ENCODE peak calls at places on chromosome 17, in eight cellular contexts. One of them, this sample, is unnamed.

GRCh38 chr17:32323784-32324590 is 18.0 kb downstream of the C17orf75 start:
- DNase-seq in stomach: peak
- DNase-seq in cerebellar nuclear complex: no peak
- DNase-seq in stimulated activated CD4-positive, alpha-beta T cell treated with anti-CD3 and anti-CD28 coated beads, Interleukin-1b, Interleukin-23, amount 100 ng/mL, for 24 hours: no peak
- DNase-seq in activated CD4-positive, alpha-beta T cell treated with anti-CD3 and anti-CD28 coated beads, Interleukin-2, amount 50 U/mL, for 1 hour: peak
- DNase-seq in HuH-7: no peak
- DNase-seq in kidney glomerular epithelial cell: peak
- DNase-seq in activated effector memory CD4-positive, alpha-beta T cell treated with anti-CD3 and anti-CD28 coated beads, Interleukin-2, amount 50 U/mL, for 16 hours: peak
- DNase-seq in this sample: no peak

GRCh38 chr17:50361561-50362480 is 11.2 kb downstream of the MRPL27 start:
- DNase-seq in stomach: peak
- DNase-seq in cerebellar nuclear complex: no peak
- DNase-seq in stimulated activated CD4-positive, alpha-beta T cell treated with anti-CD3 and anti-CD28 coated beads, Interleukin-1b, Interleukin-23, amount 100 ng/mL, for 24 hours: no peak
- DNase-seq in activated CD4-positive, alpha-beta T cell treated with anti-CD3 and anti-CD28 coated beads, Interleukin-2, amount 50 U/mL, for 1 hour: peak
- DNase-seq in HuH-7: peak
- DNase-seq in kidney glomerular epithelial cell: peak
- DNase-seq in activated effector memory CD4-positive, alpha-beta T cell treated with anti-CD3 and anti-CD28 coated beads, Interleukin-2, amount 50 U/mL, for 16 hours: peak
- DNase-seq in this sample: peak

GRCh38 chr17:72697602-72698146 is 394.8 kb downstream of the SLC39A11 start:
- DNase-seq in stomach: no peak
- DNase-seq in cerebellar nuclear complex: no peak
- DNase-seq in stimulated activated CD4-positive, alpha-beta T cell treated with anti-CD3 and anti-CD28 coated beads, Interleukin-1b, Interleukin-23, amount 100 ng/mL, for 24 hours: no peak
- DNase-seq in activated CD4-positive, alpha-beta T cell treated with anti-CD3 and anti-CD28 coated beads, Interleukin-2, amount 50 U/mL, for 1 hour: no peak
- DNase-seq in HuH-7: peak
- DNase-seq in kidney glomerular epithelial cell: no peak
- DNase-seq in activated effector memory CD4-positive, alpha-beta T cell treated with anti-CD3 and anti-CD28 coated beads, Interleukin-2, amount 50 U/mL, for 16 hours: no peak
- DNase-seq in this sample: no peak

GRCh38 chr17:61451538-61452300 is 503 bp upstream of the TBX4 start:
- DNase-seq in stomach: no peak
- DNase-seq in cerebellar nuclear complex: no peak
- DNase-seq in stimulated activated CD4-positive, alpha-beta T cell treated with anti-CD3 and anti-CD28 coated beads, Interleukin-1b, Interleukin-23, amount 100 ng/mL, for 24 hours: no peak
- DNase-seq in activated CD4-positive, alpha-beta T cell treated with anti-CD3 and anti-CD28 coated beads, Interleukin-2, amount 50 U/mL, for 1 hour: no peak
- DNase-seq in HuH-7: peak
- DNase-seq in kidney glomerular epithelial cell: no peak
- DNase-seq in activated effector memory CD4-positive, alpha-beta T cell treated with anti-CD3 and anti-CD28 coated beads, Interleukin-2, amount 50 U/mL, for 16 hours: peak
- DNase-seq in this sample: no peak

GRCh38 chr17:45016823-45017222 is 34.6 kb downstream of the DCAKD start:
- DNase-seq in stomach: no peak
- DNase-seq in cerebellar nuclear complex: no peak
- DNase-seq in stimulated activated CD4-positive, alpha-beta T cell treated with anti-CD3 and anti-CD28 coated beads, Interleukin-1b, Interleukin-23, amount 100 ng/mL, for 24 hours: no peak
- DNase-seq in activated CD4-positive, alpha-beta T cell treated with anti-CD3 and anti-CD28 coated beads, Interleukin-2, amount 50 U/mL, for 1 hour: no peak
- DNase-seq in HuH-7: peak
- DNase-seq in kidney glomerular epithelial cell: no peak
- DNase-seq in activated effector memory CD4-positive, alpha-beta T cell treated with anti-CD3 and anti-CD28 coated beads, Interleukin-2, amount 50 U/mL, for 16 hours: no peak
- DNase-seq in this sample: no peak

GRCh38 chr17:73644145-73645049 is at the start of gene SDK2:
- DNase-seq in stomach: peak
- DNase-seq in cerebellar nuclear complex: no peak
- DNase-seq in stimulated activated CD4-positive, alpha-beta T cell treated with anti-CD3 and anti-CD28 coated beads, Interleukin-1b, Interleukin-23, amount 100 ng/mL, for 24 hours: no peak
- DNase-seq in activated CD4-positive, alpha-beta T cell treated with anti-CD3 and anti-CD28 coated beads, Interleukin-2, amount 50 U/mL, for 1 hour: no peak
- DNase-seq in HuH-7: no peak
- DNase-seq in kidney glomerular epithelial cell: no peak
- DNase-seq in activated effector memory CD4-positive, alpha-beta T cell treated with anti-CD3 and anti-CD28 coated beads, Interleukin-2, amount 50 U/mL, for 16 hours: no peak
- DNase-seq in this sample: no peak

GRCh38 chr17:75308732-75309629 is 19.7 kb upstream of the SLC25A19 start:
- DNase-seq in stomach: peak
- DNase-seq in cerebellar nuclear complex: no peak
- DNase-seq in stimulated activated CD4-positive, alpha-beta T cell treated with anti-CD3 and anti-CD28 coated beads, Interleukin-1b, Interleukin-23, amount 100 ng/mL, for 24 hours: no peak
- DNase-seq in activated CD4-positive, alpha-beta T cell treated with anti-CD3 and anti-CD28 coated beads, Interleukin-2, amount 50 U/mL, for 1 hour: no peak
- DNase-seq in HuH-7: peak
- DNase-seq in kidney glomerular epithelial cell: no peak
- DNase-seq in activated effector memory CD4-positive, alpha-beta T cell treated with anti-CD3 and anti-CD28 coated beads, Interleukin-2, amount 50 U/mL, for 16 hours: no peak
- DNase-seq in this sample: no peak

GRCh38 chr17:64603987-64604386 is 58.1 kb downstream of the SMURF2 start:
- DNase-seq in stomach: no peak
- DNase-seq in cerebellar nuclear complex: no peak
- DNase-seq in stimulated activated CD4-positive, alpha-beta T cell treated with anti-CD3 and anti-CD28 coated beads, Interleukin-1b, Interleukin-23, amount 100 ng/mL, for 24 hours: no peak
- DNase-seq in activated CD4-positive, alpha-beta T cell treated with anti-CD3 and anti-CD28 coated beads, Interleukin-2, amount 50 U/mL, for 1 hour: no peak
- DNase-seq in HuH-7: no peak
- DNase-seq in kidney glomerular epithelial cell: no peak
- DNase-seq in activated effector memory CD4-positive, alpha-beta T cell treated with anti-CD3 and anti-CD28 coated beads, Interleukin-2, amount 50 U/mL, for 16 hours: no peak
- DNase-seq in this sample: no peak

GRCh38 chr17:57861737-57862409 is 12.0 kb upstream of the MRPS23 start:
- DNase-seq in stomach: peak
- DNase-seq in cerebellar nuclear complex: no peak
- DNase-seq in stimulated activated CD4-positive, alpha-beta T cell treated with anti-CD3 and anti-CD28 coated beads, Interleukin-1b, Interleukin-23, amount 100 ng/mL, for 24 hours: no peak
- DNase-seq in activated CD4-positive, alpha-beta T cell treated with anti-CD3 and anti-CD28 coated beads, Interleukin-2, amount 50 U/mL, for 1 hour: no peak
- DNase-seq in HuH-7: peak
- DNase-seq in kidney glomerular epithelial cell: no peak
- DNase-seq in activated effector memory CD4-positive, alpha-beta T cell treated with anti-CD3 and anti-CD28 coated beads, Interleukin-2, amount 50 U/mL, for 16 hours: no peak
- DNase-seq in this sample: peak

GRCh38 chr17:64641499-64641898 is 20.6 kb downstream of the SMURF2 start:
- DNase-seq in stomach: no peak
- DNase-seq in cerebellar nuclear complex: no peak
- DNase-seq in stimulated activated CD4-positive, alpha-beta T cell treated with anti-CD3 and anti-CD28 coated beads, Interleukin-1b, Interleukin-23, amount 100 ng/mL, for 24 hours: no peak
- DNase-seq in activated CD4-positive, alpha-beta T cell treated with anti-CD3 and anti-CD28 coated beads, Interleukin-2, amount 50 U/mL, for 1 hour: no peak
- DNase-seq in HuH-7: no peak
- DNase-seq in kidney glomerular epithelial cell: peak
- DNase-seq in activated effector memory CD4-positive, alpha-beta T cell treated with anti-CD3 and anti-CD28 coated beads, Interleukin-2, amount 50 U/mL, for 16 hours: no peak
- DNase-seq in this sample: no peak

GRCh38 chr17:78873519-78874340 is 29.3 kb downstream of the CEP295NL start:
- DNase-seq in stomach: peak
- DNase-seq in cerebellar nuclear complex: no peak
- DNase-seq in stimulated activated CD4-positive, alpha-beta T cell treated with anti-CD3 and anti-CD28 coated beads, Interleukin-1b, Interleukin-23, amount 100 ng/mL, for 24 hours: no peak
- DNase-seq in activated CD4-positive, alpha-beta T cell treated with anti-CD3 and anti-CD28 coated beads, Interleukin-2, amount 50 U/mL, for 1 hour: no peak
- DNase-seq in HuH-7: no peak
- DNase-seq in kidney glomerular epithelial cell: peak
- DNase-seq in activated effector memory CD4-positive, alpha-beta T cell treated with anti-CD3 and anti-CD28 coated beads, Interleukin-2, amount 50 U/mL, for 16 hours: no peak
- DNase-seq in this sample: no peak

GRCh38 chr17:45709889-45710288 is 74.2 kb upstream of the CRHR1 start:
- DNase-seq in stomach: no peak
- DNase-seq in cerebellar nuclear complex: no peak
- DNase-seq in stimulated activated CD4-positive, alpha-beta T cell treated with anti-CD3 and anti-CD28 coated beads, Interleukin-1b, Interleukin-23, amount 100 ng/mL, for 24 hours: no peak
- DNase-seq in activated CD4-positive, alpha-beta T cell treated with anti-CD3 and anti-CD28 coated beads, Interleukin-2, amount 50 U/mL, for 1 hour: no peak
- DNase-seq in HuH-7: no peak
- DNase-seq in kidney glomerular epithelial cell: no peak
- DNase-seq in activated effector memory CD4-positive, alpha-beta T cell treated with anti-CD3 and anti-CD28 coated beads, Interleukin-2, amount 50 U/mL, for 16 hours: no peak
- DNase-seq in this sample: no peak

GRCh38 chr17:8939496-8940334 is 25.8 kb downstream of the PIK3R5 start:
- DNase-seq in stomach: no peak
- DNase-seq in cerebellar nuclear complex: no peak
- DNase-seq in stimulated activated CD4-positive, alpha-beta T cell treated with anti-CD3 and anti-CD28 coated beads, Interleukin-1b, Interleukin-23, amount 100 ng/mL, for 24 hours: no peak
- DNase-seq in activated CD4-positive, alpha-beta T cell treated with anti-CD3 and anti-CD28 coated beads, Interleukin-2, amount 50 U/mL, for 1 hour: no peak
- DNase-seq in HuH-7: no peak
- DNase-seq in kidney glomerular epithelial cell: no peak
- DNase-seq in activated effector memory CD4-positive, alpha-beta T cell treated with anti-CD3 and anti-CD28 coated beads, Interleukin-2, amount 50 U/mL, for 16 hours: peak
- DNase-seq in this sample: no peak

GRCh38 chr17:55606431-55606830 is 95.2 kb upstream of the SMIM36 start:
- DNase-seq in stomach: no peak
- DNase-seq in cerebellar nuclear complex: no peak
- DNase-seq in stimulated activated CD4-positive, alpha-beta T cell treated with anti-CD3 and anti-CD28 coated beads, Interleukin-1b, Interleukin-23, amount 100 ng/mL, for 24 hours: no peak
- DNase-seq in activated CD4-positive, alpha-beta T cell treated with anti-CD3 and anti-CD28 coated beads, Interleukin-2, amount 50 U/mL, for 1 hour: no peak
- DNase-seq in HuH-7: no peak
- DNase-seq in kidney glomerular epithelial cell: no peak
- DNase-seq in activated effector memory CD4-positive, alpha-beta T cell treated with anti-CD3 and anti-CD28 coated beads, Interleukin-2, amount 50 U/mL, for 16 hours: no peak
- DNase-seq in this sample: no peak

GRCh38 chr17:56441331-56441730 is 152.2 kb upstream of the NOG start:
- DNase-seq in stomach: no peak
- DNase-seq in cerebellar nuclear complex: no peak
- DNase-seq in stimulated activated CD4-positive, alpha-beta T cell treated with anti-CD3 and anti-CD28 coated beads, Interleukin-1b, Interleukin-23, amount 100 ng/mL, for 24 hours: no peak
- DNase-seq in activated CD4-positive, alpha-beta T cell treated with anti-CD3 and anti-CD28 coated beads, Interleukin-2, amount 50 U/mL, for 1 hour: no peak
- DNase-seq in HuH-7: no peak
- DNase-seq in kidney glomerular epithelial cell: no peak
- DNase-seq in activated effector memory CD4-positive, alpha-beta T cell treated with anti-CD3 and anti-CD28 coated beads, Interleukin-2, amount 50 U/mL, for 16 hours: no peak
- DNase-seq in this sample: peak

GRCh38 chr17:48753794-48754499 is 25.4 kb upstream of the HOXB13 start:
- DNase-seq in stomach: no peak
- DNase-seq in cerebellar nuclear complex: no peak
- DNase-seq in stimulated activated CD4-positive, alpha-beta T cell treated with anti-CD3 and anti-CD28 coated beads, Interleukin-1b, Interleukin-23, amount 100 ng/mL, for 24 hours: no peak
- DNase-seq in activated CD4-positive, alpha-beta T cell treated with anti-CD3 and anti-CD28 coated beads, Interleukin-2, amount 50 U/mL, for 1 hour: no peak
- DNase-seq in HuH-7: no peak
- DNase-seq in kidney glomerular epithelial cell: peak
- DNase-seq in activated effector memory CD4-positive, alpha-beta T cell treated with anti-CD3 and anti-CD28 coated beads, Interleukin-2, amount 50 U/mL, for 16 hours: no peak
- DNase-seq in this sample: no peak

GRCh38 chr17:2366747-2367494 is 29.6 kb downstream of the SGSM2 start:
- DNase-seq in stomach: no peak
- DNase-seq in cerebellar nuclear complex: no peak
- DNase-seq in stimulated activated CD4-positive, alpha-beta T cell treated with anti-CD3 and anti-CD28 coated beads, Interleukin-1b, Interleukin-23, amount 100 ng/mL, for 24 hours: no peak
- DNase-seq in activated CD4-positive, alpha-beta T cell treated with anti-CD3 and anti-CD28 coated beads, Interleukin-2, amount 50 U/mL, for 1 hour: no peak
- DNase-seq in HuH-7: peak
- DNase-seq in kidney glomerular epithelial cell: no peak
- DNase-seq in activated effector memory CD4-positive, alpha-beta T cell treated with anti-CD3 and anti-CD28 coated beads, Interleukin-2, amount 50 U/mL, for 16 hours: no peak
- DNase-seq in this sample: no peak

GRCh38 chr17:70195091-70195490 is 25.8 kb downstream of the KCNJ2 start:
- DNase-seq in stomach: no peak
- DNase-seq in cerebellar nuclear complex: no peak
- DNase-seq in stimulated activated CD4-positive, alpha-beta T cell treated with anti-CD3 and anti-CD28 coated beads, Interleukin-1b, Interleukin-23, amount 100 ng/mL, for 24 hours: no peak
- DNase-seq in activated CD4-positive, alpha-beta T cell treated with anti-CD3 and anti-CD28 coated beads, Interleukin-2, amount 50 U/mL, for 1 hour: no peak
- DNase-seq in HuH-7: no peak
- DNase-seq in kidney glomerular epithelial cell: no peak
- DNase-seq in activated effector memory CD4-positive, alpha-beta T cell treated with anti-CD3 and anti-CD28 coated beads, Interleukin-2, amount 50 U/mL, for 16 hours: no peak
- DNase-seq in this sample: no peak

GRCh38 chr17:49817993-49818392 is 29.5 kb downstream of the KAT7 start:
- DNase-seq in stomach: no peak
- DNase-seq in cerebellar nuclear complex: no peak
- DNase-seq in stimulated activated CD4-positive, alpha-beta T cell treated with anti-CD3 and anti-CD28 coated beads, Interleukin-1b, Interleukin-23, amount 100 ng/mL, for 24 hours: no peak
- DNase-seq in activated CD4-positive, alpha-beta T cell treated with anti-CD3 and anti-CD28 coated beads, Interleukin-2, amount 50 U/mL, for 1 hour: peak
- DNase-seq in HuH-7: no peak
- DNase-seq in kidney glomerular epithelial cell: no peak
- DNase-seq in activated effector memory CD4-positive, alpha-beta T cell treated with anti-CD3 and anti-CD28 coated beads, Interleukin-2, amount 50 U/mL, for 16 hours: peak
- DNase-seq in this sample: no peak

GRCh38 chr17:82915010-82915696 is 75.3 kb upstream of the ZNF750 start:
- DNase-seq in stomach: no peak
- DNase-seq in cerebellar nuclear complex: no peak
- DNase-seq in stimulated activated CD4-positive, alpha-beta T cell treated with anti-CD3 and anti-CD28 coated beads, Interleukin-1b, Interleukin-23, amount 100 ng/mL, for 24 hours: no peak
- DNase-seq in activated CD4-positive, alpha-beta T cell treated with anti-CD3 and anti-CD28 coated beads, Interleukin-2, amount 50 U/mL, for 1 hour: no peak
- DNase-seq in HuH-7: no peak
- DNase-seq in kidney glomerular epithelial cell: no peak
- DNase-seq in activated effector memory CD4-positive, alpha-beta T cell treated with anti-CD3 and anti-CD28 coated beads, Interleukin-2, amount 50 U/mL, for 16 hours: no peak
- DNase-seq in this sample: no peak

GRCh38 chr17:1720856-1721386 is 3.6 kb upstream of the WDR81 start:
- DNase-seq in stomach: peak
- DNase-seq in cerebellar nuclear complex: no peak
- DNase-seq in stimulated activated CD4-positive, alpha-beta T cell treated with anti-CD3 and anti-CD28 coated beads, Interleukin-1b, Interleukin-23, amount 100 ng/mL, for 24 hours: no peak
- DNase-seq in activated CD4-positive, alpha-beta T cell treated with anti-CD3 and anti-CD28 coated beads, Interleukin-2, amount 50 U/mL, for 1 hour: peak
- DNase-seq in HuH-7: no peak
- DNase-seq in kidney glomerular epithelial cell: peak
- DNase-seq in activated effector memory CD4-positive, alpha-beta T cell treated with anti-CD3 and anti-CD28 coated beads, Interleukin-2, amount 50 U/mL, for 16 hours: peak
- DNase-seq in this sample: peak

GRCh38 chr17:7885357-7886226 is 3.0 kb upstream of the CHD3 start:
- DNase-seq in stomach: peak
- DNase-seq in cerebellar nuclear complex: no peak
- DNase-seq in stimulated activated CD4-positive, alpha-beta T cell treated with anti-CD3 and anti-CD28 coated beads, Interleukin-1b, Interleukin-23, amount 100 ng/mL, for 24 hours: no peak
- DNase-seq in activated CD4-positive, alpha-beta T cell treated with anti-CD3 and anti-CD28 coated beads, Interleukin-2, amount 50 U/mL, for 1 hour: peak
- DNase-seq in HuH-7: peak
- DNase-seq in kidney glomerular epithelial cell: no peak
- DNase-seq in activated effector memory CD4-positive, alpha-beta T cell treated with anti-CD3 and anti-CD28 coated beads, Interleukin-2, amount 50 U/mL, for 16 hours: peak
- DNase-seq in this sample: peak

GRCh38 chr17:46108550-46109110 is 84.6 kb downstream of the KANSL1 start:
- DNase-seq in stomach: no peak
- DNase-seq in cerebellar nuclear complex: no peak
- DNase-seq in stimulated activated CD4-positive, alpha-beta T cell treated with anti-CD3 and anti-CD28 coated beads, Interleukin-1b, Interleukin-23, amount 100 ng/mL, for 24 hours: no peak
- DNase-seq in activated CD4-positive, alpha-beta T cell treated with anti-CD3 and anti-CD28 coated beads, Interleukin-2, amount 50 U/mL, for 1 hour: no peak
- DNase-seq in HuH-7: no peak
- DNase-seq in kidney glomerular epithelial cell: no peak
- DNase-seq in activated effector memory CD4-positive, alpha-beta T cell treated with anti-CD3 and anti-CD28 coated beads, Interleukin-2, amount 50 U/mL, for 16 hours: no peak
- DNase-seq in this sample: no peak